ENCODE peak calls at places on chromosomes 4 and X, in six cellular contexts. H, P, G, I, O and S are unnamed samples.

GRCh38 chr4:96472103-96472867 is 632.4 kb downstream of the PDHA2 start:
- DNase-seq in G (no peak), O (no peak), P (no peak), H (no peak), I (peak), S (peak)

GRCh38 chr4:57374866-57375595 is 264.8 kb upstream of the IGFBP7 start:
- DNase-seq in O (no peak), H (no peak), G (no peak), I (no peak), P (no peak), S (no peak)

GRCh38 chrX:66728818-66729271 is 90.0 kb upstream of the EDA2R start:
- DNase-seq in P (peak), G (peak), H (peak), O (peak), I (peak), S (peak)

GRCh38 chrX:122579521-122579920 is 604.6 kb upstream of the GRIA3 start:
- DNase-seq in H (no peak), G (no peak), P (no peak), O (no peak), I (no peak), S (peak)

GRCh38 chr4:15774020-15774420 is 4.1 kb upstream of the CD38 start:
- DNase-seq in H (no peak), I (no peak), P (peak), O (no peak), G (peak), S (peak)

GRCh38 chrX:29903365-29903764 is 312.0 kb upstream of the MAGEB2 start:
- DNase-seq in I (peak), G (no peak), P (no peak), H (no peak), O (no peak), S (peak)

GRCh38 chr4:66187175-66187720 is 517.0 kb upstream of the EPHA5 start:
- DNase-seq in P (no peak), I (no peak), H (no peak), G (no peak), O (no peak), S (no peak)

GRCh38 chr4:106541253-106541652 is 172.7 kb upstream of the GIMD1 start:
- DNase-seq in G (no peak), O (no peak), H (no peak), P (no peak), I (peak), S (no peak)

DNA sequence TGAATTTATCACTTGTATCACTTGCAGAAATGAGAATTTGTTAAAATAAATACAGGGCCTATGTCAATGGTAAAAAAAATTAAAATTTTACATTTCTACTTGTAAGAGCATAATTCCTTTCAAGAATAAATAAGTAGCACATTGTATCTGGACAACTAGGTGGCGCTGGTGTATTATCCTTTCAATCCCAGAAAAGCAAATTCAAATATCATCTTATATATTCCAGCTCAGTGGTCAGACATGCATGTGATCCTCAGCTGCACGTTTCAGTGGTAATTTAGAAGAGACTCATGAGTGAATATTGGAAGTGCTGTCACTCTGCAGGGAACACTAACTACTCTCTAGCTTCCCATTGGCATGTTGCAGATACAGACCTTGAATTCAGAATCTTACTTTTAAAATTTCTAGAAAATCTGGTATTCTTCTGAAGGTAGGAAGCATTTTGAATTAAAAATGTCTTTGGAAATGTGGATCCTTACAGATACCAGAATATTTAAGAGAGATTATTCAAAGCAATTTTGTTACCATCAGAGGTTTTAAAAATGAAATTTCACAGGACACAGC is 1414.7 kb upstream of the TENM3 start:
- DNase-seq in G (no peak), P (no peak), I (no peak), H (peak), O (peak), S (peak)
- TF ChIP-seq CTCF in G (peak), P (peak), I (peak), H (peak), O (peak), S (peak)

DNA sequence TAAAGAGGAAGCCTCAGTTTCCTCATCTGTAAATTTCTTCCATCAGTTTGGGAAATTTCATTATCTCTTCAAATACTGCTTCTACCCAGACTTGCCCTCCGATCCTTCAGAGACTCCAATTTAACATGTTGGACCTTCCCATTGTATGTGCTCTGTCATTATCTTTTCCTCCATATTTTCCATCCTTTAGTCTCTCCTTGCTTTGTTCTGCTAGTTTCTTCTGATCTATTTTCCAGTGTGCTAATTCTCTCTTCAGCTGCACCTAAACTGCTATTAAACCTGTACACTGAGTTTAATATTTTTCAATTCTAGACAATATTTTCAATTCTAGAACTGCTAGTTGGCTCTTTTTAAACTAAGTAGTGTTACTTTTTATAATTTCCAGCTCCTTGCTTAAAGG is 65.5 kb downstream of the EVC start:
- DNase-seq in P (no peak), O (no peak), G (no peak), I (no peak), H (no peak), S (no peak)
- H3K4me3 ChIP-seq in P (no peak), O (no peak), G (no peak), I (no peak), H (no peak), S (no peak)

DNA sequence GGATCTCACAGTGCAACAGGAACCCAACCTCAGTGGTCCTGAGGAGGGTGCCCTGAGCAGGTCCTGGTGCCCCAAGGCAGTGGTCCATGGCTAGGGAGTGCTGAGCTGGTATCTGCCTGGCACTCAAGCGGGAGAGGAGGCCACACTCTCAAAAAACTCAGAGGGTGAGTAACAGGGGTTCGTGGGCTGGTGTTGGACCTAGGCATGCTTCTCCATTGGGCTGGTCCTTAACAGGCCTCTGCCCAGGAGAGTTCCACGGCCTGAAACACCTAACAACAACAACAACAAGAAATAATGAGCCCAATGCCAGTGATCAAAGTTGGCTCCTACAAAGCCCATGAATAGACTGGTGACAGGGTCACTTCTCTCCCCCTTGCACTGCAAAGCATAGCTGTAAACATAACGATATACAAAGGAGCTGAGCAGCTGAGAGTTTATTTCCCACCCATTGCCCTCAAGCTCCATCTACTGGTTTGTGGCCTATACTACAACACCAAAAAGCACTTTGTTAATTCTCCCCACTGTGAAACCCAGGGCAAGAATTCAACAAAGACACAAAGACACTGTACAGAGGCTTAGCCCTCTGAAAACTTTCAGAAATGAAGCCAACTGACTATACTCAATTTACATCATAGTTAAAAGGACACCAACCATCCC is 736.2 kb upstream of the ADGRL3 start:
- DNase-seq in O (peak), P (no peak), H (no peak), G (no peak), I (no peak), S (peak)
- TF ChIP-seq CTCF in O (peak), P (no peak), H (no peak), G (no peak), I (no peak), S (peak)

DNA sequence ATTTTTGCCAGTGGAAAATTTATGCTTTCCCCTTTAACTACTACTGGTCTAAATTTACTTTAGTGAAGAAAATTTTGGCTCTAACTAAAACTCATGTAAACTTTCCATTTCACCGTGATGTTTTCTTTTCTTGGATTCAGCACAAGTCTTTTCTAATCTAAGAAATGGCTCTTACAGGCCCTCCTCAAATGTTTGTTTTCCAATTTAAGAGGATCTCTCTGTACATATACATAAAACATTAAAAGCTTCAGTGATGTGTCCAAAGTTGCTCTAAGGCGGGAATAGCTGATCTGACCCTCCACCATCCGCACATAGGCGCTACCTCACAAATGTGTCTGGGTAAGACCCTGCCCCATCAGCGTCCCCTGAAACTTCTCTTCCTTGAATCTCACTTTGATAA is 68.1 kb downstream of the MAML3 start:
- DNase-seq in I (no peak), O (no peak), P (no peak), G (no peak), H (no peak), S (no peak)
- H3K4me3 ChIP-seq in I (no peak), O (no peak), P (peak), G (no peak), H (no peak), S (no peak)

GRCh38 chrX:11929476-11929875 is 171.4 kb downstream of the MSL3 start:
- DNase-seq in I (peak), G (no peak), O (no peak), H (no peak), P (no peak), S (peak)

GRCh38 chrX:11932423-11932822 is 174.4 kb downstream of the MSL3 start:
- DNase-seq in G (no peak), H (no peak), I (no peak), O (no peak), P (no peak), S (no peak)

GRCh38 chrX:11934089-11934488 is 176.1 kb downstream of the MSL3 start:
- DNase-seq in I (no peak), H (no peak), P (no peak), G (no peak), O (no peak), S (no peak)
- TF ChIP-seq CTCF in I (no peak), H (no peak), P (no peak), G (no peak), O (no peak), S (no peak)

GRCh38 chrX:153494061-153494460 is 719 bp upstream of the BGN start:
- DNase-seq in I (no peak), P (no peak), H (no peak), O (no peak), G (no peak), S (no peak)

GRCh38 chrX:153495903-153496629 is 1.3 kb downstream of the BGN start:
- DNase-seq in O (no peak), I (no peak), P (no peak), H (no peak), G (no peak), S (no peak)

GRCh38 chrX:153495362-153495751 is 577 bp downstream of the BGN start:
- DNase-seq in H (no peak), O (no peak), I (no peak), P (no peak), G (no peak), S (peak)

GRCh38 chrX:153493085-153493484 is 1.7 kb upstream of the BGN start:
- DNase-seq in I (no peak), P (no peak), H (no peak), G (no peak), O (no peak), S (no peak)

DNA sequence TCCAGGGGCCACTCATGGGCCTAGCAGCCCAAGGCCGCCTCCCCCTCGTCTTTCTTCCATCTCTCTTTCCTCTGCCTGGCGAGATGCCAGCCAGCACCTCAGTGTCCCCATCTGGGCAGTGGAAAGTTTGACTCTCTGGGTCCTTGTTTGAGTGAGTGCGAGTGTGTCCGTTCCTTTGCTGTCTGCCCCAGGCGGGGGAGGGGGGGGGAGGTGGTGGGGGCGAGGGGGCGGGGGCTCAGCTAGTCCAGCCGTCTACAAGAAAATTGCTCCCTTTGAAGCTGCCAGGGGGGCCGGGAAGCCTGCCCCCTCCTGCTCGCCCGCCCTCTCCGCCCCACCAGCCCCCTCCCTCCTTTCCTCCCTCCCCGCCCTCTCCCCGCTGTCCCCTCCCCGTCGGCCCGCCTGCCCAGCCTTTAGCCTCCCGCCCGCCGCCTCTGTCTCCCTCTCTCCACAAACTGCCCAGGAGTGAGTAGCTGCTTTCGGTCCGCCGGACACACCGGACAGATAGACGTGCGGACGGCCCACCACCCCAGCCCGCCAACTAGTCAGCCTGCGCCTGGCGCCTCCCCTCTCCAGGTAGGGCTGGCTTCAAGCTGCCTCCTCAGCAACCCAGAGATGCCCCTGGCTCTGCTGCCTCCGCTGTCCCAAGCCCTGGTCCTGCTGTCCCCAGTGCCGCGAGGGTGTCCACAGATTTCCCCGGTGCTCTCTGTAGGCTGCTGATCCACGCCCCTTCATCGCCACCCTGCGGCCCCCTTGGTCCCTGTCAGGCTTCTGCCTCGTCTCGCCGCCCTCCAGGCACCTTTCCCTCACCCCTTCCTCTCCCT is at the start of gene BGN:
- DNase-seq in P (peak), G (no peak), I (peak), H (peak), O (peak), S (peak)
- H3K4me3 ChIP-seq in P (no peak), G (no peak), I (peak), H (peak), O (peak), S (peak)

GRCh38 chrX:34365482-34365881 is 233.4 kb upstream of the FAM47A start:
- DNase-seq in I (peak), H (peak), P (no peak), G (no peak), O (peak), S (peak)
- TF ChIP-seq CTCF in I (peak), H (peak), P (no peak), G (peak), O (peak), S (peak)